ENCODE peak calls at places on chromosomes 13 and 19, in nine cellular contexts. One of them, this sample, is unnamed.

GRCh38 chr19:54430306-54431254 is 15.3 kb downstream of the TTYH1 start:
- DNase-seq in prostate gland: peak
- DNase-seq in HCT116: peak
- DNase-seq in stomach: no peak
- DNase-seq in Peyer's patch: peak
- DNase-seq in heart left ventricle: peak
- DNase-seq in endothelial cell of umbilical vein: peak
- DNase-seq in A549: no peak
- DNase-seq in esophagus muscularis mucosa: no peak
- DNase-seq in this sample: no peak

GRCh38 chr19:3450796-3451411 is 29.4 kb downstream of the SMIM24 start:
- DNase-seq in prostate gland: no peak
- DNase-seq in HCT116: no peak
- DNase-seq in stomach: peak
- DNase-seq in Peyer's patch: peak
- DNase-seq in heart left ventricle: peak
- DNase-seq in endothelial cell of umbilical vein: peak
- DNase-seq in A549: peak
- DNase-seq in esophagus muscularis mucosa: peak
- DNase-seq in this sample: peak

GRCh38 chr19:58409010-58409790 is 751 bp downstream of the ZNF584 start:
- DNase-seq in prostate gland: no peak
- DNase-seq in HCT116: no peak
- DNase-seq in stomach: no peak
- DNase-seq in Peyer's patch: no peak
- DNase-seq in heart left ventricle: no peak
- DNase-seq in endothelial cell of umbilical vein: peak
- DNase-seq in A549: no peak
- DNase-seq in esophagus muscularis mucosa: no peak
- DNase-seq in this sample: no peak

GRCh38 chr13:63208811-63209210 is 1793.2 kb upstream of the PCDH20 start:
- DNase-seq in prostate gland: no peak
- DNase-seq in HCT116: no peak
- DNase-seq in stomach: no peak
- DNase-seq in Peyer's patch: no peak
- DNase-seq in heart left ventricle: no peak
- DNase-seq in endothelial cell of umbilical vein: no peak
- DNase-seq in A549: no peak
- DNase-seq in esophagus muscularis mucosa: no peak
- DNase-seq in this sample: no peak

GRCh38 chr19:13987101-13987890 is 18.8 kb downstream of the RFX1 start:
- DNase-seq in prostate gland: no peak
- DNase-seq in HCT116: no peak
- DNase-seq in stomach: peak
- DNase-seq in Peyer's patch: no peak
- DNase-seq in heart left ventricle: peak
- DNase-seq in endothelial cell of umbilical vein: peak
- DNase-seq in A549: no peak
- DNase-seq in esophagus muscularis mucosa: no peak
- DNase-seq in this sample: no peak

GRCh38 chr13:27830010-27830409 is 37.7 kb downstream of the GSX1 start:
- DNase-seq in prostate gland: peak
- DNase-seq in HCT116: peak
- DNase-seq in stomach: peak
- DNase-seq in Peyer's patch: peak
- DNase-seq in heart left ventricle: peak
- DNase-seq in endothelial cell of umbilical vein: peak
- DNase-seq in A549: peak
- DNase-seq in esophagus muscularis mucosa: no peak
- DNase-seq in this sample: no peak

GRCh38 chr19:54448037-54448773 is 794 bp upstream of the LENG8 start:
- DNase-seq in prostate gland: peak
- DNase-seq in HCT116: no peak
- DNase-seq in stomach: no peak
- DNase-seq in Peyer's patch: peak
- DNase-seq in heart left ventricle: peak
- DNase-seq in endothelial cell of umbilical vein: peak
- DNase-seq in A549: peak
- DNase-seq in esophagus muscularis mucosa: no peak
- DNase-seq in this sample: peak

GRCh38 chr19:2317300-2317699 is 9.3 kb upstream of the LINGO3 start:
- DNase-seq in prostate gland: no peak
- DNase-seq in HCT116: no peak
- DNase-seq in stomach: no peak
- DNase-seq in Peyer's patch: no peak
- DNase-seq in heart left ventricle: no peak
- DNase-seq in endothelial cell of umbilical vein: no peak
- DNase-seq in A549: no peak
- DNase-seq in esophagus muscularis mucosa: no peak
- DNase-seq in this sample: no peak

GRCh38 chr19:8320564-8321066 is 560 bp downstream of the NDUFA7 start:
- DNase-seq in prostate gland: no peak
- DNase-seq in HCT116: no peak
- DNase-seq in stomach: no peak
- DNase-seq in Peyer's patch: no peak
- DNase-seq in heart left ventricle: no peak
- DNase-seq in endothelial cell of umbilical vein: no peak
- DNase-seq in A549: no peak
- DNase-seq in esophagus muscularis mucosa: no peak
- DNase-seq in this sample: no peak

GRCh38 chr19:4358709-4359626 is 15.6 kb downstream of the MPND start:
- DNase-seq in prostate gland: no peak
- DNase-seq in HCT116: no peak
- DNase-seq in stomach: no peak
- DNase-seq in Peyer's patch: no peak
- DNase-seq in heart left ventricle: no peak
- DNase-seq in endothelial cell of umbilical vein: no peak
- DNase-seq in A549: no peak
- DNase-seq in esophagus muscularis mucosa: no peak
- DNase-seq in this sample: no peak

GRCh38 chr19:38564981-38565685 is 52.6 kb downstream of the MAP4K1 start:
- DNase-seq in prostate gland: no peak
- DNase-seq in HCT116: no peak
- DNase-seq in stomach: no peak
- DNase-seq in Peyer's patch: peak
- DNase-seq in heart left ventricle: no peak
- DNase-seq in endothelial cell of umbilical vein: no peak
- DNase-seq in A549: no peak
- DNase-seq in esophagus muscularis mucosa: no peak
- DNase-seq in this sample: no peak

GRCh38 chr19:51547397-51548212 is 16.1 kb upstream of the SIGLEC6 start:
- DNase-seq in prostate gland: no peak
- DNase-seq in HCT116: no peak
- DNase-seq in stomach: no peak
- DNase-seq in Peyer's patch: no peak
- DNase-seq in heart left ventricle: no peak
- DNase-seq in endothelial cell of umbilical vein: peak
- DNase-seq in A549: no peak
- DNase-seq in esophagus muscularis mucosa: no peak
- DNase-seq in this sample: no peak

GRCh38 chr13:93446256-93446655 is 219.6 kb downstream of the GPC6 start:
- DNase-seq in prostate gland: no peak
- DNase-seq in HCT116: no peak
- DNase-seq in stomach: no peak
- DNase-seq in Peyer's patch: no peak
- DNase-seq in heart left ventricle: no peak
- DNase-seq in endothelial cell of umbilical vein: no peak
- DNase-seq in A549: no peak
- DNase-seq in esophagus muscularis mucosa: no peak
- DNase-seq in this sample: no peak

GRCh38 chr13:113220141-113220598 is 10.8 kb downstream of the CUL4A start:
- DNase-seq in prostate gland: no peak
- DNase-seq in HCT116: no peak
- DNase-seq in stomach: peak
- DNase-seq in Peyer's patch: peak
- DNase-seq in heart left ventricle: no peak
- DNase-seq in endothelial cell of umbilical vein: no peak
- DNase-seq in A549: no peak
- DNase-seq in esophagus muscularis mucosa: no peak
- DNase-seq in this sample: no peak

GRCh38 chr13:28137556-28137955 is 789 bp upstream of the PAN3 start:
- DNase-seq in prostate gland: peak
- DNase-seq in HCT116: no peak
- DNase-seq in stomach: no peak
- DNase-seq in Peyer's patch: no peak
- DNase-seq in heart left ventricle: no peak
- DNase-seq in endothelial cell of umbilical vein: no peak
- DNase-seq in A549: no peak
- DNase-seq in esophagus muscularis mucosa: no peak
- DNase-seq in this sample: no peak

GRCh38 chr13:74289861-74290260 is 155.7 kb upstream of the KLF12 start:
- DNase-seq in prostate gland: no peak
- DNase-seq in HCT116: no peak
- DNase-seq in stomach: no peak
- DNase-seq in Peyer's patch: no peak
- DNase-seq in heart left ventricle: no peak
- DNase-seq in endothelial cell of umbilical vein: no peak
- DNase-seq in A549: no peak
- DNase-seq in esophagus muscularis mucosa: no peak
- DNase-seq in this sample: no peak

GRCh38 chr13:99617474-99618255 is 116.4 kb downstream of the TM9SF2 start:
- DNase-seq in prostate gland: no peak
- DNase-seq in HCT116: peak
- DNase-seq in stomach: no peak
- DNase-seq in Peyer's patch: no peak
- DNase-seq in heart left ventricle: peak
- DNase-seq in endothelial cell of umbilical vein: peak
- DNase-seq in A549: peak
- DNase-seq in esophagus muscularis mucosa: no peak
- DNase-seq in this sample: no peak

DNA sequence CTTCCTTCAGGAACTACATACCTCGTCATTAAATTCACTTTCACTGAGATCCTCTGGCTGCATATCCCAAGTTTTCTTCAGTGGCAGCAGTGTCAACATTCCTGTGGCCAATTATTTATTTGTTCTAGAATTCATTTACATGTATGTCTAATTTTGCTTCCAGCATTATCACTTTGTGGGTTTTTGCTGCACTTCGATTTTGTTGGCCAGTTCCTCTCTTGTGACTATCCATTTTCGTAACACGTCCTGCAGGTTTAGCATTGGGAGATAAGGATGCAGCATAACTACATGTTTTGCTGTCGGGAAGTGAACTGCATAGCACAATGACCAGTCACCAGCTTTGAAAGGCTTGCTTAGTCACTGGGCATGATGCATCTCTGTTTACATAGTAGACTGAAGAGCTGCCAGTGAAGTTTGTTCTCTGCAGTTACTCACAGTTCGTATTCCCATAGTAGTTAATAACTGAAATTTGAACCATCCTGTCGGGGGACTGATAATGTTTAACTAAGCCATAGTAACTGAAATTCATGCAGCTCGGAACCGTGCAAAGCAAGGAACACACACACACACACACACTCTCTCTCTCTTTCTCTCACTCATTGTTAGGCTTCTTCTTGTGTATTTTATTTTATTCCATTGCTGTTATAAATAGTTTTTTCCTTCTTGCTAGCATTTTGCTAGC is 28.3 kb downstream of the ZNF507 start:
- DNase-seq in prostate gland: peak
- DNase-seq in HCT116: peak
- DNase-seq in stomach: peak
- DNase-seq in Peyer's patch: peak
- DNase-seq in heart left ventricle: peak
- DNase-seq in endothelial cell of umbilical vein: peak
- DNase-seq in A549: peak
- DNase-seq in esophagus muscularis mucosa: no peak
- DNase-seq in this sample: no peak
- H3K27ac ChIP-seq in prostate gland: peak
- H3K27ac ChIP-seq in HCT116: peak
- H3K27ac ChIP-seq in stomach: peak
- H3K27ac ChIP-seq in Peyer's patch: no peak
- H3K27ac ChIP-seq in heart left ventricle: peak
- H3K27ac ChIP-seq in endothelial cell of umbilical vein: peak
- H3K27ac ChIP-seq in A549: peak
- H3K27ac ChIP-seq in esophagus muscularis mucosa: peak
- H3K27ac ChIP-seq in this sample: no peak

GRCh38 chr13:67135356-67135755 is 94.8 kb downstream of the PCDH9 start:
- DNase-seq in prostate gland: no peak
- DNase-seq in HCT116: no peak
- DNase-seq in stomach: no peak
- DNase-seq in Peyer's patch: no peak
- DNase-seq in heart left ventricle: no peak
- DNase-seq in endothelial cell of umbilical vein: no peak
- DNase-seq in A549: no peak
- DNase-seq in esophagus muscularis mucosa: no peak
- DNase-seq in this sample: no peak
- H3K4me3 ChIP-seq in prostate gland: no peak
- H3K4me3 ChIP-seq in HCT116: no peak
- H3K4me3 ChIP-seq in stomach: no peak
- H3K4me3 ChIP-seq in Peyer's patch: no peak
- H3K4me3 ChIP-seq in heart left ventricle: no peak
- H3K4me3 ChIP-seq in endothelial cell of umbilical vein: no peak
- H3K4me3 ChIP-seq in A549: no peak
- H3K4me3 ChIP-seq in esophagus muscularis mucosa: no peak
- H3K4me3 ChIP-seq in this sample: no peak

GRCh38 chr13:30376426-30377311 is 45.6 kb upstream of the UBE2L5 start:
- DNase-seq in prostate gland: no peak
- DNase-seq in HCT116: no peak
- DNase-seq in stomach: peak
- DNase-seq in Peyer's patch: peak
- DNase-seq in heart left ventricle: no peak
- DNase-seq in endothelial cell of umbilical vein: no peak
- DNase-seq in A549: no peak
- DNase-seq in esophagus muscularis mucosa: no peak
- DNase-seq in this sample: no peak
- TF ChIP-seq POLR2A in prostate gland: no peak
- TF ChIP-seq POLR2A in HCT116: no peak
- TF ChIP-seq POLR2A in stomach: no peak
- TF ChIP-seq POLR2A in Peyer's patch: no peak
- TF ChIP-seq POLR2A in heart left ventricle: no peak
- TF ChIP-seq POLR2A in endothelial cell of umbilical vein: no peak
- TF ChIP-seq POLR2A in A549: no peak
- TF ChIP-seq POLR2A in esophagus muscularis mucosa: no peak
- TF ChIP-seq POLR2A in this sample: no peak

GRCh38 chr19:6373813-6374108 is 1.2 kb downstream of the ALKBH7 start:
- DNase-seq in prostate gland: no peak
- DNase-seq in HCT116: no peak
- DNase-seq in stomach: no peak
- DNase-seq in Peyer's patch: no peak
- DNase-seq in heart left ventricle: no peak
- DNase-seq in endothelial cell of umbilical vein: no peak
- DNase-seq in A549: no peak
- DNase-seq in esophagus muscularis mucosa: peak
- DNase-seq in this sample: no peak
- H3K27ac ChIP-seq in prostate gland: peak
- H3K27ac ChIP-seq in HCT116: peak
- H3K27ac ChIP-seq in stomach: peak
- H3K27ac ChIP-seq in Peyer's patch: peak
- H3K27ac ChIP-seq in heart left ventricle: peak
- H3K27ac ChIP-seq in endothelial cell of umbilical vein: no peak
- H3K27ac ChIP-seq in A549: peak
- H3K27ac ChIP-seq in esophagus muscularis mucosa: peak
- H3K27ac ChIP-seq in this sample: peak

This sample was measured in uterus.